ENCODE peak calls at places on chromosomes 12 and 14, in ten cellular contexts. X is CD4-positive, CD25-positive, alpha-beta regulatory T cell; O is T-helper 2 cell; R is T-helper 9 cell; V is heart right ventricle; A is Right ventricle myocardium superior; J is nucleus accumbens; K is HEK293T; L is progenitor cell of endocrine pancreas; I is activated naive CD4-positive, alpha-beta T cell treated with anti-CD3 and anti-CD28 coated beads, Interleukin-2, amount 50 U/mL, for 16 hours. P is an unnamed sample.

GRCh38 chr12:116528067-116528466 is 31.1 kb upstream of the MAP1LC3B2 start:
- DNase-seq in V (no peak), X (no peak), J (no peak), K (no peak), A (no peak), L (no peak), R (no peak), I (no peak), O (no peak), P (no peak)

GRCh38 chr14:82905762-82906161 is 1372.1 kb upstream of the SEL1L start:
- DNase-seq in K (no peak), V (no peak), A (no peak), J (no peak), L (no peak), O (no peak), I (no peak), X (no peak), R (no peak), P (no peak)

GRCh38 chr14:100059433-100059781 is 5.8 kb upstream of the EVL start:
- DNase-seq in O (no peak), R (no peak), X (no peak), A (no peak), V (no peak), I (no peak), L (no peak), J (no peak), K (no peak), P (no peak)

GRCh38 chr12:132109741-132110140 is 34.4 kb downstream of the DDX51 start:
- DNase-seq in I (no peak), R (no peak), A (no peak), X (no peak), V (no peak), K (no peak), O (no peak), J (no peak), L (no peak), P (no peak)

GRCh38 chr14:103260629-103261124 is 73.4 kb upstream of the EIF5 start:
- DNase-seq in O (no peak), J (no peak), A (peak; percentile 57), V (peak; percentile 70), L (no peak), R (no peak), K (no peak), X (no peak), I (no peak), P (peak; percentile 39)

GRCh38 chr14:65042731-65043372 is 56.2 kb downstream of the FNTB start:
- DNase-seq in O (no peak), J (no peak), K (no peak), I (no peak), L (no peak), X (no peak), R (no peak), V (no peak), A (no peak), P (no peak)

GRCh38 chr12:69435644-69436043 is 34.5 kb upstream of the FRS2 start:
- DNase-seq in J (no peak), L (no peak), V (no peak), K (no peak), O (no peak), R (no peak), A (no peak), I (no peak), X (no peak), P (no peak)

GRCh38 chr12:106898001-106898966 is 57.4 kb upstream of the TMEM263 start:
- DNase-seq in A (no peak), V (no peak), L (no peak), O (no peak), R (no peak), I (no peak), X (no peak), J (no peak), K (no peak), P (no peak)

GRCh38 chr14:74583689-74584434 is 28.2 kb downstream of the LTBP2 start:
- DNase-seq in J (no peak), A (peak; percentile 24), X (no peak), O (no peak), L (no peak), K (no peak), V (no peak), R (no peak), I (peak; percentile 38), P (peak; percentile 32)

GRCh38 chr12:77167801-77168200 is 102.4 kb upstream of the E2F7 start:
- DNase-seq in R (no peak), I (no peak), A (no peak), J (no peak), K (no peak), L (no peak), O (no peak), V (no peak), X (no peak), P (no peak)

GRCh38 chr14:74038015-74038859 is 19.1 kb downstream of the BBOF1 start:
- DNase-seq in O (no peak), L (no peak), K (peak; percentile 33), R (no peak), J (no peak), I (no peak), V (no peak), X (peak; percentile 60), A (no peak), P (no peak)

GRCh38 chr12:117933545-117933944 is 35.2 kb downstream of the KSR2 start:
- DNase-seq in I (no peak), J (no peak), V (no peak), A (no peak), K (no peak), L (no peak), O (no peak), X (no peak), R (no peak), P (no peak)